ENCODE peak calls at places on chromosomes 5 and 9, in six cellular contexts. E is tibial nerve; P is activated CD4-positive, alpha-beta T cell treated with anti-CD3 and anti-CD28 coated beads for 4 hours; A is HEK293T; Y is 8988T; L is stimulated activated CD4-positive, alpha-beta T cell treated with anti-CD3 and anti-CD28 coated beads, Interleukin-1b, Interleukin-23, amount 100 ng/mL, for 4 hours. W is an unnamed sample.

GRCh38 chr5:161600156-161600555 is 53.6 kb upstream of the GABRB2 start:
- DNase-seq in E (no peak), P (no peak), A (no peak), Y (no peak), L (no peak), W (no peak)

GRCh38 chr5:16616536-16617271 is at the start of gene RETREG1:
- DNase-seq in E (peak), P (peak), A (peak), Y (peak), L (peak), W (peak)

GRCh38 chr5:109907751-109908150 is 218.0 kb downstream of the MAN2A1 start:
- DNase-seq in E (no peak), P (no peak), A (no peak), Y (no peak), L (no peak), W (no peak)

GRCh38 chr5:16889203-16889971 is 46.7 kb downstream of the MYO10 start:
- DNase-seq in E (no peak), P (no peak), A (peak), Y (no peak), L (no peak), W (no peak)

GRCh38 chr9:28668158-28668557 is 1094.9 kb upstream of the C9orf72 start:
- DNase-seq in E (no peak), P (no peak), A (no peak), Y (no peak), L (no peak), W (no peak)

GRCh38 chr9:15144567-15145174 is 162.3 kb downstream of the TTC39B start:
- DNase-seq in E (no peak), P (no peak), A (no peak), Y (no peak), L (no peak), W (peak)

GRCh38 chr5:141840295-141840812 is 37.9 kb downstream of the PCDH1 start:
- DNase-seq in E (no peak), P (no peak), A (no peak), Y (no peak), L (no peak), W (no peak)

GRCh38 chr5:128135286-128135685 is 51.7 kb downstream of the SLC12A2 start:
- DNase-seq in E (no peak), P (no peak), A (no peak), Y (no peak), L (no peak), W (no peak)

GRCh38 chr5:127028822-127029457 is 1.4 kb downstream of the MARCHF3 start:
- DNase-seq in E (no peak), P (no peak), A (peak), Y (no peak), L (no peak), W (no peak)

GRCh38 chr5:111530298-111530740 is 18.0 kb upstream of the STARD4 start:
- DNase-seq in E (no peak), P (peak), A (no peak), Y (peak), L (peak), W (peak)

GRCh38 chr5:5755888-5756287 is 333.4 kb downstream of the ICE1 start:
- DNase-seq in E (no peak), P (no peak), A (no peak), Y (no peak), L (no peak), W (no peak)

GRCh38 chr9:8799231-8800014 is 999.8 kb upstream of the DMAC1 start:
- DNase-seq in E (no peak), P (no peak), A (no peak), Y (no peak), L (no peak), W (no peak)

GRCh38 chr5:29304555-29304954 is 1888.9 kb upstream of the CDH6 start:
- DNase-seq in E (no peak), P (no peak), A (no peak), Y (no peak), L (no peak), W (no peak)

GRCh38 chr5:8386889-8387288 is 517.9 kb downstream of the MTRR start:
- DNase-seq in E (no peak), P (no peak), A (no peak), Y (no peak), L (no peak), W (no peak)

GRCh38 chr5:113204525-113205161 is 228.0 kb downstream of the DCP2 start:
- DNase-seq in E (peak), P (no peak), A (no peak), Y (no peak), L (no peak), W (no peak)

GRCh38 chr5:25713259-25713658 is 1068.5 kb upstream of the CDH10 start:
- DNase-seq in E (no peak), P (no peak), A (peak), Y (no peak), L (no peak), W (no peak)

GRCh38 chr5:8340261-8340660 is 471.3 kb downstream of the MTRR start:
- DNase-seq in E (no peak), P (no peak), A (no peak), Y (no peak), L (no peak), W (no peak)

GRCh38 chr5:170945275-170945674 is 83.5 kb downstream of the RANBP17 start:
- DNase-seq in E (no peak), P (no peak), A (no peak), Y (no peak), L (no peak), W (no peak)

GRCh38 chr9:114687034-114687433 is 5.0 kb upstream of the TEX48 start:
- DNase-seq in E (no peak), P (no peak), A (no peak), Y (no peak), L (no peak), W (no peak)

GRCh38 chr5:80346055-80346454 is 26.3 kb downstream of the SPZ1 start:
- DNase-seq in E (no peak), P (peak), A (peak), Y (peak), L (peak), W (peak)

GRCh38 chr9:138100711-138101349 is 223.2 kb downstream of the CACNA1B start:
- DNase-seq in E (no peak), P (no peak), A (peak), Y (peak), L (no peak), W (no peak)

GRCh38 chr5:137022043-137022442 is 477.1 kb downstream of the SPOCK1 start:
- DNase-seq in E (no peak), P (no peak), A (no peak), Y (no peak), L (no peak), W (no peak)

W was measured in HCT116.